ENCODE peak calls at places on chromosome 7, in four cellular contexts. I, J, F and D are unnamed samples.

GRCh38 chr7:130361681-130362080 is 17.1 kb downstream of the CPA5 start:
- DNase-seq in I (no peak), J (no peak), F (no peak), D (no peak)

GRCh38 chr7:127738859-127739258 is 86.9 kb downstream of the SND1 start:
- DNase-seq in I (no peak), J (no peak), F (no peak), D (no peak)

GRCh38 chr7:84232653-84233052 is 38.1 kb upstream of the SEMA3A start:
- DNase-seq in I (peak; percentile 23), J (no peak), F (no peak), D (peak; percentile 52)

GRCh38 chr7:35555934-35556333 is 139.0 kb downstream of the HERPUD2 start:
- DNase-seq in I (no peak), J (no peak), F (no peak), D (no peak)

GRCh38 chr7:64638822-64639221 is 27.1 kb upstream of the ZNF107 start:
- DNase-seq in I (no peak), J (no peak), F (no peak), D (no peak)

GRCh38 chr7:99679400-99680191 is at the start of gene CYP3A5:
- DNase-seq in I (peak; percentile 40), J (no peak), F (no peak), D (peak; percentile 31)

GRCh38 chr7:143938522-143939243 is 3.6 kb downstream of the OR2F2 start:
- DNase-seq in I (no peak), J (no peak), F (no peak), D (no peak)

GRCh38 chr7:111409714-111410422 is 152.4 kb downstream of the IMMP2L start:
- DNase-seq in I (peak; percentile 21), J (no peak), F (no peak), D (no peak)

GRCh38 chr7:156942708-156943090 is 6.8 kb upstream of the NOM1 start:
- DNase-seq in I (no peak), J (no peak), F (no peak), D (no peak)

GRCh38 chr7:4307645-4308590 is 374.2 kb upstream of the FOXK1 start:
- DNase-seq in I (no peak), J (no peak), F (no peak), D (no peak)

GRCh38 chr7:44981035-44981706 is 2.4 kb upstream of the MYO1G start:
- DNase-seq in I (no peak), J (no peak), F (no peak), D (no peak)

GRCh38 chr7:67484244-67484751 is 487.7 kb downstream of the TYW1 start:
- DNase-seq in I (peak; percentile 87), J (peak; percentile 20), F (peak; percentile 23), D (peak; percentile 75)

GRCh38 chr7:84848219-84848973 is 338.5 kb downstream of the SEMA3D start:
- DNase-seq in I (no peak), J (no peak), F (no peak), D (no peak)

GRCh38 chr7:130490287-130490686 is 1.6 kb upstream of the MEST start:
- DNase-seq in I (no peak), J (no peak), F (no peak), D (no peak)

GRCh38 chr7:115869225-115869624 is 161.3 kb downstream of the TFEC start:
- DNase-seq in I (no peak), J (no peak), F (no peak), D (no peak)